ENCODE peak calls at places on chromosome 13, in nine cellular contexts. One of them, this sample, is unnamed.
A peak's percentile ranks its signal among the peaks of the same experiment; 100 is the strongest.

GRCh38 chr13:80695841-80696240 is 354.9 kb upstream of the SPRY2 start:
- DNase-seq in NCI-H82: no peak
- DNase-seq in left lung: no peak
- DNase-seq in central memory CD4-positive, alpha-beta T cell: no peak
- DNase-seq in endodermal cell: peak; percentile 74
- DNase-seq in T-cell: no peak
- DNase-seq in NCI-H1092: no peak
- DNase-seq in left ventricle myocardium inferior: no peak
- DNase-seq in ecto neural progenitor cell: no peak
- DNase-seq in this sample: no peak

GRCh38 chr13:76222511-76222910 is 586.4 kb downstream of the LMO7 start:
- DNase-seq in endodermal cell: no peak
- DNase-seq in ecto neural progenitor cell: no peak
- DNase-seq in left ventricle myocardium inferior: no peak
- DNase-seq in T-cell: no peak
- DNase-seq in NCI-H82: no peak
- DNase-seq in central memory CD4-positive, alpha-beta T cell: no peak
- DNase-seq in NCI-H1092: no peak
- DNase-seq in left lung: no peak
- DNase-seq in this sample: no peak

GRCh38 chr13:48539550-48539949 is 6.7 kb upstream of the RCBTB2 start:
- DNase-seq in central memory CD4-positive, alpha-beta T cell: no peak
- DNase-seq in NCI-H1092: no peak
- DNase-seq in NCI-H82: no peak
- DNase-seq in endodermal cell: no peak
- DNase-seq in left lung: no peak
- DNase-seq in T-cell: no peak
- DNase-seq in ecto neural progenitor cell: no peak
- DNase-seq in left ventricle myocardium inferior: no peak
- DNase-seq in this sample: no peak

GRCh38 chr13:99725644-99726043 is 224.4 kb downstream of the TM9SF2 start:
- DNase-seq in ecto neural progenitor cell: peak; percentile 58
- DNase-seq in NCI-H82: no peak
- DNase-seq in central memory CD4-positive, alpha-beta T cell: no peak
- DNase-seq in NCI-H1092: no peak
- DNase-seq in left ventricle myocardium inferior: no peak
- DNase-seq in endodermal cell: no peak
- DNase-seq in T-cell: no peak
- DNase-seq in left lung: no peak
- DNase-seq in this sample: no peak

GRCh38 chr13:95301947-95302386 is 716 bp upstream of the ABCC4 start:
- DNase-seq in NCI-H82: peak; percentile 93
- DNase-seq in T-cell: peak; percentile 7
- DNase-seq in left lung: no peak
- DNase-seq in NCI-H1092: peak; percentile 81
- DNase-seq in left ventricle myocardium inferior: no peak
- DNase-seq in ecto neural progenitor cell: no peak
- DNase-seq in central memory CD4-positive, alpha-beta T cell: no peak
- DNase-seq in endodermal cell: no peak
- DNase-seq in this sample: no peak

GRCh38 chr13:33536639-33537425 is 251.3 kb upstream of the STARD13 start:
- DNase-seq in left lung: no peak
- DNase-seq in NCI-H1092: no peak
- DNase-seq in NCI-H82: no peak
- DNase-seq in left ventricle myocardium inferior: no peak
- DNase-seq in T-cell: no peak
- DNase-seq in central memory CD4-positive, alpha-beta T cell: no peak
- DNase-seq in endodermal cell: no peak
- DNase-seq in ecto neural progenitor cell: no peak
- DNase-seq in this sample: no peak

GRCh38 chr13:27425918-27426630 is 1.7 kb downstream of the GTF3A start:
- DNase-seq in central memory CD4-positive, alpha-beta T cell: peak; percentile 82
- DNase-seq in endodermal cell: peak; percentile 83
- DNase-seq in left ventricle myocardium inferior: peak; percentile 59
- DNase-seq in ecto neural progenitor cell: peak; percentile 66
- DNase-seq in NCI-H82: peak; percentile 86
- DNase-seq in NCI-H1092: peak; percentile 54
- DNase-seq in left lung: peak; percentile 86
- DNase-seq in T-cell: peak; percentile 78
- DNase-seq in this sample: peak; percentile 50

GRCh38 chr13:99217461-99218101 is 16.9 kb downstream of the UBAC2 start:
- DNase-seq in T-cell: no peak
- DNase-seq in left lung: peak; percentile 77
- DNase-seq in left ventricle myocardium inferior: no peak
- DNase-seq in NCI-H82: no peak
- DNase-seq in endodermal cell: no peak
- DNase-seq in ecto neural progenitor cell: no peak
- DNase-seq in NCI-H1092: peak; percentile 14
- DNase-seq in central memory CD4-positive, alpha-beta T cell: no peak
- DNase-seq in this sample: no peak

GRCh38 chr13:59865398-59865797 is 298.3 kb downstream of the DIAPH3 start:
- DNase-seq in ecto neural progenitor cell: no peak
- DNase-seq in left lung: no peak
- DNase-seq in central memory CD4-positive, alpha-beta T cell: no peak
- DNase-seq in endodermal cell: no peak
- DNase-seq in NCI-H1092: no peak
- DNase-seq in T-cell: no peak
- DNase-seq in NCI-H82: no peak
- DNase-seq in left ventricle myocardium inferior: no peak
- DNase-seq in this sample: no peak

GRCh38 chr13:113506025-113506685 is 15.6 kb upstream of the DCUN1D2 start:
- DNase-seq in NCI-H82: peak; percentile 60
- DNase-seq in left lung: no peak
- DNase-seq in endodermal cell: no peak
- DNase-seq in left ventricle myocardium inferior: no peak
- DNase-seq in NCI-H1092: no peak
- DNase-seq in ecto neural progenitor cell: no peak
- DNase-seq in T-cell: no peak
- DNase-seq in central memory CD4-positive, alpha-beta T cell: no peak
- DNase-seq in this sample: no peak

GRCh38 chr13:51674276-51674675 is 90.0 kb downstream of the WDFY2 start:
- DNase-seq in left lung: peak; percentile 73
- DNase-seq in endodermal cell: peak; percentile 56
- DNase-seq in ecto neural progenitor cell: no peak
- DNase-seq in NCI-H82: no peak
- DNase-seq in left ventricle myocardium inferior: no peak
- DNase-seq in T-cell: no peak
- DNase-seq in central memory CD4-positive, alpha-beta T cell: no peak
- DNase-seq in NCI-H1092: no peak
- DNase-seq in this sample: no peak

GRCh38 chr13:32248789-32249188 is 66.4 kb downstream of the ZAR1L start:
- DNase-seq in NCI-H1092: no peak
- DNase-seq in central memory CD4-positive, alpha-beta T cell: no peak
- DNase-seq in endodermal cell: no peak
- DNase-seq in left lung: no peak
- DNase-seq in left ventricle myocardium inferior: no peak
- DNase-seq in ecto neural progenitor cell: no peak
- DNase-seq in NCI-H82: no peak
- DNase-seq in T-cell: no peak
- DNase-seq in this sample: no peak

GRCh38 chr13:72728290-72728605 is 525 bp downstream of the BORA start:
- DNase-seq in ecto neural progenitor cell: no peak
- DNase-seq in left lung: no peak
- DNase-seq in NCI-H1092: no peak
- DNase-seq in left ventricle myocardium inferior: no peak
- DNase-seq in endodermal cell: no peak
- DNase-seq in NCI-H82: no peak
- DNase-seq in T-cell: no peak
- DNase-seq in central memory CD4-positive, alpha-beta T cell: no peak
- DNase-seq in this sample: no peak

GRCh38 chr13:27920677-27921420 is 1.0 kb downstream of the PDX1 start:
- DNase-seq in endodermal cell: peak; percentile 72
- DNase-seq in left ventricle myocardium inferior: no peak
- DNase-seq in T-cell: no peak
- DNase-seq in NCI-H82: no peak
- DNase-seq in left lung: no peak
- DNase-seq in NCI-H1092: peak; percentile 36
- DNase-seq in ecto neural progenitor cell: peak; percentile 60
- DNase-seq in central memory CD4-positive, alpha-beta T cell: no peak
- DNase-seq in this sample: peak; percentile 29

GRCh38 chr13:93180376-93180966 is 46.1 kb upstream of the GPC6 start:
- DNase-seq in NCI-H82: peak; percentile 19
- DNase-seq in T-cell: no peak
- DNase-seq in NCI-H1092: no peak
- DNase-seq in left ventricle myocardium inferior: no peak
- DNase-seq in central memory CD4-positive, alpha-beta T cell: no peak
- DNase-seq in ecto neural progenitor cell: no peak
- DNase-seq in endodermal cell: no peak
- DNase-seq in left lung: no peak
- DNase-seq in this sample: no peak

GRCh38 chr13:28539625-28540286 is 44.8 kb upstream of the FLT1 start:
- DNase-seq in central memory CD4-positive, alpha-beta T cell: no peak
- DNase-seq in NCI-H1092: no peak
- DNase-seq in left lung: no peak
- DNase-seq in NCI-H82: no peak
- DNase-seq in left ventricle myocardium inferior: no peak
- DNase-seq in T-cell: no peak
- DNase-seq in ecto neural progenitor cell: no peak
- DNase-seq in endodermal cell: no peak
- DNase-seq in this sample: no peak

GRCh38 chr13:29676535-29676934 is 81.0 kb upstream of the SLC7A1 start:
- DNase-seq in central memory CD4-positive, alpha-beta T cell: no peak
- DNase-seq in left lung: no peak
- DNase-seq in ecto neural progenitor cell: no peak
- DNase-seq in NCI-H82: no peak
- DNase-seq in endodermal cell: no peak
- DNase-seq in T-cell: no peak
- DNase-seq in NCI-H1092: no peak
- DNase-seq in left ventricle myocardium inferior: no peak
- DNase-seq in this sample: no peak

GRCh38 chr13:114134111-114134943 is 1.9 kb upstream of the RASA3 start:
- DNase-seq in NCI-H82: peak; percentile 59
- DNase-seq in left ventricle myocardium inferior: no peak
- DNase-seq in left lung: peak; percentile 77
- DNase-seq in endodermal cell: peak; percentile 68
- DNase-seq in NCI-H1092: peak; percentile 35
- DNase-seq in central memory CD4-positive, alpha-beta T cell: peak; percentile 32
- DNase-seq in T-cell: peak; percentile 58
- DNase-seq in ecto neural progenitor cell: no peak
- DNase-seq in this sample: no peak

GRCh38 chr13:109036091-109036490 is 406.7 kb downstream of the MYO16 start:
- DNase-seq in endodermal cell: no peak
- DNase-seq in ecto neural progenitor cell: no peak
- DNase-seq in left ventricle myocardium inferior: no peak
- DNase-seq in NCI-H1092: no peak
- DNase-seq in NCI-H82: no peak
- DNase-seq in central memory CD4-positive, alpha-beta T cell: no peak
- DNase-seq in T-cell: no peak
- DNase-seq in left lung: no peak
- DNase-seq in this sample: no peak

GRCh38 chr13:113299951-113300350 is 2.9 kb downstream of the LAMP1 start:
- DNase-seq in endodermal cell: no peak
- DNase-seq in left lung: no peak
- DNase-seq in left ventricle myocardium inferior: no peak
- DNase-seq in ecto neural progenitor cell: no peak
- DNase-seq in NCI-H82: no peak
- DNase-seq in T-cell: no peak
- DNase-seq in central memory CD4-positive, alpha-beta T cell: no peak
- DNase-seq in NCI-H1092: no peak
- DNase-seq in this sample: peak; percentile 51

GRCh38 chr13:47036291-47037008 is 139.6 kb upstream of the HTR2A start:
- DNase-seq in central memory CD4-positive, alpha-beta T cell: no peak
- DNase-seq in left ventricle myocardium inferior: no peak
- DNase-seq in ecto neural progenitor cell: no peak
- DNase-seq in endodermal cell: no peak
- DNase-seq in NCI-H82: no peak
- DNase-seq in left lung: no peak
- DNase-seq in T-cell: no peak
- DNase-seq in NCI-H1092: no peak
- DNase-seq in this sample: peak; percentile 45

GRCh38 chr13:101289764-101290163 is 126.5 kb downstream of the NALCN start:
- DNase-seq in left lung: no peak
- DNase-seq in central memory CD4-positive, alpha-beta T cell: peak; percentile 2
- DNase-seq in endodermal cell: peak; percentile 80
- DNase-seq in T-cell: no peak
- DNase-seq in NCI-H1092: peak; percentile 84
- DNase-seq in ecto neural progenitor cell: peak; percentile 80
- DNase-seq in left ventricle myocardium inferior: no peak
- DNase-seq in NCI-H82: peak; percentile 91
- DNase-seq in this sample: no peak